ENCODE peak calls at places on chromosomes 2 and 18, in six cellular contexts. Z, Y, F, N, G and V are unnamed samples. For H3K27me3, the result is how much of the 10 kb centered on the place peaks cover.

GRCh38 chr2:111665551-111666116 is 218.4 kb downstream of the ANAPC1 start:
- DNase-seq in Z (no peak), Y (no peak), F (no peak), N (no peak), G (no peak), V (no peak)

GRCh38 chr2:242032780-242033656 is 163.5 kb downstream of the RTP5 start:
- DNase-seq in Z (no peak), Y (peak), F (peak), N (no peak), G (no peak), V (no peak)

GRCh38 chr2:25794544-25795276 is 83.6 kb downstream of the ASXL2 start:
- DNase-seq in Z (no peak), Y (no peak), F (no peak), N (no peak), G (no peak), V (no peak)

GRCh38 chr2:46829240-46829970 is 86.2 kb downstream of the MCFD2 start:
- DNase-seq in Z (no peak), Y (no peak), F (no peak), N (no peak), G (no peak), V (no peak)

GRCh38 chr2:158042245-158042644 is 59.4 kb upstream of the UPP2 start:
- DNase-seq in Z (no peak), Y (no peak), F (no peak), N (no peak), G (no peak), V (no peak)

GRCh38 chr2:54365661-54366060 is 90.5 kb upstream of the SPTBN1 start:
- DNase-seq in Z (no peak), Y (no peak), F (no peak), N (no peak), G (no peak), V (no peak)

GRCh38 chr2:222753251-222753824 is 81.9 kb downstream of the MOGAT1 start:
- DNase-seq in Z (no peak), Y (no peak), F (no peak), N (peak), G (no peak), V (no peak)

GRCh38 chr2:79253375-79253774 is 93.8 kb upstream of the REG3A start:
- DNase-seq in Z (no peak), Y (no peak), F (no peak), N (no peak), G (no peak), V (no peak)

GRCh38 chr2:134943540-134943939 is 24.9 kb downstream of the CCNT2 start:
- DNase-seq in Z (no peak), Y (no peak), F (no peak), N (no peak), G (no peak), V (no peak)

GRCh38 chr2:236711440-236711839 is 141.8 kb downstream of the ACKR3 start:
- DNase-seq in Z (no peak), Y (peak), F (peak), N (no peak), G (no peak), V (no peak)

GRCh38 chr18:61608306-61608705 is 275.1 kb downstream of the CDH20 start:
- DNase-seq in Z (no peak), Y (no peak), F (no peak), N (no peak), G (no peak), V (no peak)

DNA sequence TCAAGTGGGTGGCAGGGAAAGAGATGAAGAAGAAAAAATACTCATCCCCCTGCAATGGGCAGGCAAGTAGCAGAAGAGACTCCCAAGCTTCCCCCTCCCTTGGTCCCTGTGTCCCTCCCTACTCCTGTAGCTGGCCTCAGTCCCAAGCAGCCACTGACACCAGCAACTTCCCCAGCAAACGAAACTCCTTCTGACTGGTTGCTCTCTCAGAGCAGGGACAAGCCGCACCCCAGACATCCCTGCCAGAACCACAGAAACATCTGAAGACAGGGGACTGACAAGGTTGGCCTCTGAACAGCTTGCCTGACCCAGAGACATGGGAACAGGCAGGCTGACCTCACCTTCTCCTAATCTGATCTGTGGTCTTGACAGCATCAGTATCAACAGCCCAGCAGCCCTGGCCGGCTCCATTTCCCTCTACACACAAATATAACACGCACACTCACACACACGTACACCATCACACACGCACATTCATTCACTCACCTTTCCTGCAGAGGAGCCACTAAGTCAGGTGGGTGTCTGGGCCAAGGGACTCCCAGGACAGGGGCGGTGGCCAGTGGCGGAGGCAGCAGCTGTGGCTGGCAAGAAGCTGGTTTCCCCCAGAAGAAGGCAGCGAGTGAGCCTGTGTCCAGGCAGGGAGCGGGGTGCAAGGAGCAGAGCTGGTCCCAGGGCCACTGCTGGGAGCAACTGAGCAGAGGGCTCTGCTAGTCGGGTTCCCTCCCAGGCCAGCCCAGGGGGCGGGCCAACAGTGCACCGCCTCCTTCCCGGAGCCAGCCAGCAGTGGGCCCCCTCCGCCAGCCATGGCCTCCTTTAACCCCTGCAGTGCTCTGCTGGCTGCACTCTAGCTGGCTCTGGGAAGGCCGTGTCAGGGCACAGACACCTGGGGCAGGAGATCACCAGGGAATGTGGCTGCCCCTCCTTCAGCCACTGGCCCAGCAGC is 59.1 kb downstream of the TNS1 start:
- DNase-seq in Z (peak), Y (peak), F (peak), N (peak), G (peak), V (peak)
- TF ChIP-seq POLR2AphosphoS5 in Z (peak), Y (peak), F (peak), N (peak), G (no peak), V (peak)

DNA sequence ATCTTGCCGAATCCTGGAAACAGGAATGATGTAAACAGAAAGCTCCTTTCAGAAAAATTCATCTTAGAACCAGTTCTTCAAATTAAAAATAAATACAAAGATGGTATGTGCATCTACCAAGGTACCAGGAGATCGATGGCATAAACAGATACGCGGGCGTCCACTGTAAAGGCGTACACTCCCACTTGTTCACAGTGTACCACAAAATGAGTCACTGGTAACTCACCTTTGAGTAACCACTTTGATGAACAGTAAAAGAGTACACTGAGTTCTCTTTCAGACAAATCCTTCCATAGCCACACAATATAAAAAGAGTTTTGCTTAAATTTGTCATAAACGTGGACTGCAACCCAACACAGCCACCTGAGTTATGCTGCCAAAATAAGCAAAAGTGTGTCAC is 128.3 kb downstream of the DNER start:
- DNase-seq in Z (no peak), Y (no peak), F (no peak), N (no peak), G (peak), V (no peak)
- H3K27me3 ChIP-seq in Z (under half), Y (under half), F (under half), N (under half), G (under half), V (under half)

DNA sequence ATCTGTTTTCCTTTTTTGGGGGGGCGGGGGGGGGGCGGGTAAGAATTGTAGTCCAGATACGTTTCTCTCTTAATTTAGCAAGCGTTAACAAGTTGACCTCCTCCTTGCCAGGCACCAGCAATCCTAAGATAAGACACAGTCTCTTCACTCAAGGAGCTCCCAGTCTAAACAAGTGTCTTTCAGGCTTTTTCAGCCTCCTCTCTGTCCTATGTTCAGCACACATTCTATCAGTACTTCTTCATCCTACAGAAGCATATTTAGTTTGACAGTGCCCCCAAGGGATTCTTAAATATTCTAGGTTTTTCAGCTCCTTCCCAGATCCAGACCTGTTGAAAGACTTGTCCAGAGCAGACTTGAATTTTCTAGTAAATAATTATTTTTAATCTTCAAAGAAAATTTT is 2.7 kb downstream of the PPP1CB start:
- DNase-seq in Z (no peak), Y (no peak), F (no peak), N (no peak), G (no peak), V (no peak)
- TF ChIP-seq POLR2AphosphoS5 in Z (no peak), Y (no peak), F (no peak), N (no peak), G (no peak), V (no peak)

GRCh38 chr18:44927127-44927849 is 246.6 kb downstream of the SETBP1 start:
- DNase-seq in Z (no peak), Y (no peak), F (no peak), N (no peak), G (no peak), V (no peak)
- H3K27me3 ChIP-seq in Z (under half), Y (under half), F (under half), N (under half), G (under half), V (under half)